ENCODE peak calls at places on chromosomes 3 and 15, in eight cellular contexts. One of them, this sample, is unnamed.
A peak's percentile ranks its signal among the peaks of the same experiment; 100 is the strongest.

GRCh38 chr3:63960048-63960711 is 48.0 kb upstream of the SCAANT1 start:
- DNase-seq in progenitor cell of endocrine pancreas: no peak
- DNase-seq in AG04450: no peak
- DNase-seq in AG09309: no peak
- DNase-seq in fibroblast of pulmonary artery: peak; percentile 77
- DNase-seq in right lobe of liver: no peak
- DNase-seq in kidney epithelial cell: no peak
- DNase-seq in brain microvascular endothelial cell: peak; percentile 62
- DNase-seq in this sample: no peak

GRCh38 chr3:194329566-194329965 is 21.6 kb downstream of the CPN2 start:
- DNase-seq in brain microvascular endothelial cell: no peak
- DNase-seq in right lobe of liver: no peak
- DNase-seq in kidney epithelial cell: no peak
- DNase-seq in progenitor cell of endocrine pancreas: no peak
- DNase-seq in fibroblast of pulmonary artery: no peak
- DNase-seq in AG04450: no peak
- DNase-seq in AG09309: no peak
- DNase-seq in this sample: no peak

GRCh38 chr15:90099072-90099867 is 3.0 kb downstream of the IDH2 start:
- DNase-seq in AG04450: no peak
- DNase-seq in progenitor cell of endocrine pancreas: no peak
- DNase-seq in AG09309: no peak
- DNase-seq in kidney epithelial cell: no peak
- DNase-seq in brain microvascular endothelial cell: no peak
- DNase-seq in fibroblast of pulmonary artery: no peak
- DNase-seq in right lobe of liver: peak; percentile 15
- DNase-seq in this sample: no peak

GRCh38 chr15:39360417-39360816 is 220.5 kb upstream of the THBS1 start:
- DNase-seq in AG04450: no peak
- DNase-seq in kidney epithelial cell: no peak
- DNase-seq in fibroblast of pulmonary artery: peak; percentile 22
- DNase-seq in progenitor cell of endocrine pancreas: no peak
- DNase-seq in right lobe of liver: no peak
- DNase-seq in brain microvascular endothelial cell: no peak
- DNase-seq in AG09309: no peak
- DNase-seq in this sample: no peak

GRCh38 chr3:150798122-150798618 is 35.2 kb upstream of the SIAH2 start:
- DNase-seq in AG04450: no peak
- DNase-seq in kidney epithelial cell: no peak
- DNase-seq in brain microvascular endothelial cell: no peak
- DNase-seq in right lobe of liver: no peak
- DNase-seq in AG09309: no peak
- DNase-seq in progenitor cell of endocrine pancreas: no peak
- DNase-seq in fibroblast of pulmonary artery: no peak
- DNase-seq in this sample: no peak

GRCh38 chr15:96477227-96477626 is 146.7 kb downstream of the NR2F2 start:
- DNase-seq in AG09309: no peak
- DNase-seq in progenitor cell of endocrine pancreas: no peak
- DNase-seq in AG04450: no peak
- DNase-seq in kidney epithelial cell: no peak
- DNase-seq in right lobe of liver: no peak
- DNase-seq in fibroblast of pulmonary artery: no peak
- DNase-seq in brain microvascular endothelial cell: no peak
- DNase-seq in this sample: no peak

GRCh38 chr3:171354049-171354705 is 106.0 kb downstream of the TNIK start:
- DNase-seq in AG04450: no peak
- DNase-seq in progenitor cell of endocrine pancreas: no peak
- DNase-seq in AG09309: no peak
- DNase-seq in right lobe of liver: no peak
- DNase-seq in kidney epithelial cell: no peak
- DNase-seq in fibroblast of pulmonary artery: no peak
- DNase-seq in brain microvascular endothelial cell: no peak
- DNase-seq in this sample: no peak

GRCh38 chr15:65833501-65834220 is 35.6 kb upstream of the RAB11A start:
- DNase-seq in fibroblast of pulmonary artery: no peak
- DNase-seq in AG04450: no peak
- DNase-seq in right lobe of liver: peak; percentile 71
- DNase-seq in brain microvascular endothelial cell: no peak
- DNase-seq in kidney epithelial cell: no peak
- DNase-seq in AG09309: no peak
- DNase-seq in progenitor cell of endocrine pancreas: no peak
- DNase-seq in this sample: no peak

GRCh38 chr3:186757686-186758220 is 25.6 kb upstream of the EIF4A2 start:
- DNase-seq in kidney epithelial cell: no peak
- DNase-seq in AG04450: no peak
- DNase-seq in AG09309: no peak
- DNase-seq in right lobe of liver: no peak
- DNase-seq in progenitor cell of endocrine pancreas: no peak
- DNase-seq in fibroblast of pulmonary artery: no peak
- DNase-seq in brain microvascular endothelial cell: no peak
- DNase-seq in this sample: no peak

GRCh38 chr15:36940636-36941285 is 159.6 kb downstream of the MEIS2 start:
- DNase-seq in AG09309: no peak
- DNase-seq in progenitor cell of endocrine pancreas: no peak
- DNase-seq in right lobe of liver: no peak
- DNase-seq in fibroblast of pulmonary artery: no peak
- DNase-seq in AG04450: no peak
- DNase-seq in brain microvascular endothelial cell: no peak
- DNase-seq in kidney epithelial cell: no peak
- DNase-seq in this sample: no peak

GRCh38 chr3:87225659-87226058 is 1.4 kb upstream of the CHMP2B start:
- DNase-seq in kidney epithelial cell: no peak
- DNase-seq in AG09309: no peak
- DNase-seq in fibroblast of pulmonary artery: peak; percentile 15
- DNase-seq in AG04450: no peak
- DNase-seq in right lobe of liver: no peak
- DNase-seq in progenitor cell of endocrine pancreas: no peak
- DNase-seq in brain microvascular endothelial cell: no peak
- DNase-seq in this sample: no peak

GRCh38 chr15:68431037-68431791 is 749 bp downstream of the ITGA11 start:
- DNase-seq in right lobe of liver: no peak
- DNase-seq in fibroblast of pulmonary artery: no peak
- DNase-seq in progenitor cell of endocrine pancreas: peak; percentile 20
- DNase-seq in AG09309: no peak
- DNase-seq in AG04450: no peak
- DNase-seq in brain microvascular endothelial cell: no peak
- DNase-seq in kidney epithelial cell: no peak
- DNase-seq in this sample: peak; percentile 35

GRCh38 chr3:53255360-53255774 is 455 bp downstream of the TKT start:
- DNase-seq in fibroblast of pulmonary artery: no peak
- DNase-seq in brain microvascular endothelial cell: no peak
- DNase-seq in right lobe of liver: peak; percentile 46
- DNase-seq in AG04450: no peak
- DNase-seq in kidney epithelial cell: no peak
- DNase-seq in AG09309: no peak
- DNase-seq in progenitor cell of endocrine pancreas: peak; percentile 15
- DNase-seq in this sample: no peak

GRCh38 chr3:132788299-132788698 is 66.1 kb upstream of the NPHP3 start:
- DNase-seq in AG09309: peak; percentile 58
- DNase-seq in progenitor cell of endocrine pancreas: no peak
- DNase-seq in right lobe of liver: no peak
- DNase-seq in fibroblast of pulmonary artery: peak; percentile 89
- DNase-seq in AG04450: peak; percentile 21
- DNase-seq in brain microvascular endothelial cell: peak; percentile 66
- DNase-seq in kidney epithelial cell: peak; percentile 41
- DNase-seq in this sample: no peak

GRCh38 chr3:63364495-63364894 is 86.4 kb downstream of the SYNPR start:
- DNase-seq in right lobe of liver: no peak
- DNase-seq in AG09309: peak; percentile 4
- DNase-seq in AG04450: no peak
- DNase-seq in brain microvascular endothelial cell: peak; percentile 52
- DNase-seq in kidney epithelial cell: no peak
- DNase-seq in fibroblast of pulmonary artery: peak; percentile 67
- DNase-seq in progenitor cell of endocrine pancreas: no peak
- DNase-seq in this sample: no peak

GRCh38 chr15:67803299-67803698 is 22.0 kb upstream of the SKOR1 start:
- DNase-seq in fibroblast of pulmonary artery: no peak
- DNase-seq in brain microvascular endothelial cell: no peak
- DNase-seq in AG09309: no peak
- DNase-seq in AG04450: no peak
- DNase-seq in progenitor cell of endocrine pancreas: no peak
- DNase-seq in right lobe of liver: no peak
- DNase-seq in kidney epithelial cell: no peak
- DNase-seq in this sample: no peak

GRCh38 chr3:42689421-42690014 is 4.2 kb downstream of the KLHL40 start:
- DNase-seq in right lobe of liver: no peak
- DNase-seq in fibroblast of pulmonary artery: no peak
- DNase-seq in progenitor cell of endocrine pancreas: no peak
- DNase-seq in AG09309: no peak
- DNase-seq in AG04450: no peak
- DNase-seq in kidney epithelial cell: no peak
- DNase-seq in brain microvascular endothelial cell: no peak
- DNase-seq in this sample: no peak

DNA sequence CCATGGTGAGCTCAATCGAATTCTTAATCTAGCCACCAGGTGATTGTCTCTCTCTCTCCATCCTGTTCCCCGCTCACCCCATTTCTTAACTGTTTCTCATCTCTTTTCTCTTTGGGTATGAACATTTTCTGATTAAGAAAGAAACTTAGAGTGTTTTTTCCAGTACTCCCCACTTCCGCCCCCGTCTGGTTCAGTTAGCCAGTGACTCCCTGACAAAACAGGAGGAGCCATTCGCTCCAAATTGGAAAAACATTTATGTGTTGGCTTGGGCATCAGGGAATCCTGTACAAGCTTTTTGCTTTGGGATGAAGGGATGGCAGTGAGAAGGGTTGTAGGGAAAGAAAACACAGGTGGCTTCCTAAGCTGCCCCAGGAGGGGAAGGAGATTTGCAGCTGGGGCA is 47.0 kb downstream of the BOC start:
- DNase-seq in AG09309: no peak
- DNase-seq in progenitor cell of endocrine pancreas: no peak
- DNase-seq in brain microvascular endothelial cell: no peak
- DNase-seq in kidney epithelial cell: no peak
- DNase-seq in right lobe of liver: no peak
- DNase-seq in AG04450: no peak
- DNase-seq in fibroblast of pulmonary artery: no peak
- DNase-seq in this sample: no peak
- TF ChIP-seq CTCF in AG09309: peak; percentile 45
- TF ChIP-seq CTCF in progenitor cell of endocrine pancreas: no peak
- TF ChIP-seq CTCF in brain microvascular endothelial cell: peak; percentile 28
- TF ChIP-seq CTCF in kidney epithelial cell: no peak
- TF ChIP-seq CTCF in right lobe of liver: no peak
- TF ChIP-seq CTCF in AG04450: no peak
- TF ChIP-seq CTCF in fibroblast of pulmonary artery: no peak
- TF ChIP-seq CTCF in this sample: no peak

GRCh38 chr3:57682284-57682683 is 10.6 kb downstream of the DENND6A start:
- DNase-seq in fibroblast of pulmonary artery: peak; percentile 14
- DNase-seq in progenitor cell of endocrine pancreas: no peak
- DNase-seq in AG04450: no peak
- DNase-seq in brain microvascular endothelial cell: peak; percentile 15
- DNase-seq in kidney epithelial cell: no peak
- DNase-seq in right lobe of liver: no peak
- DNase-seq in AG09309: no peak
- DNase-seq in this sample: no peak
- TF ChIP-seq CTCF in fibroblast of pulmonary artery: peak; percentile 11
- TF ChIP-seq CTCF in progenitor cell of endocrine pancreas: peak; percentile 39
- TF ChIP-seq CTCF in AG04450: peak; percentile 45
- TF ChIP-seq CTCF in brain microvascular endothelial cell: peak; percentile 26
- TF ChIP-seq CTCF in kidney epithelial cell: peak; percentile 18
- TF ChIP-seq CTCF in right lobe of liver: no peak
- TF ChIP-seq CTCF in AG09309: no peak
- TF ChIP-seq CTCF in this sample: peak; percentile 28

GRCh38 chr3:139043554-139044365 is 932 bp downstream of the PRR23C start:
- DNase-seq in AG04450: no peak
- DNase-seq in progenitor cell of endocrine pancreas: no peak
- DNase-seq in fibroblast of pulmonary artery: no peak
- DNase-seq in right lobe of liver: no peak
- DNase-seq in kidney epithelial cell: no peak
- DNase-seq in AG09309: no peak
- DNase-seq in brain microvascular endothelial cell: no peak
- DNase-seq in this sample: no peak

GRCh38 chr3:139044366-139045210 is at the start of gene PRR23C:
- DNase-seq in AG09309: no peak
- DNase-seq in AG04450: no peak
- DNase-seq in kidney epithelial cell: no peak
- DNase-seq in progenitor cell of endocrine pancreas: no peak
- DNase-seq in fibroblast of pulmonary artery: no peak
- DNase-seq in brain microvascular endothelial cell: no peak
- DNase-seq in right lobe of liver: no peak
- DNase-seq in this sample: no peak
- TF ChIP-seq CTCF in AG09309: peak; percentile 16
- TF ChIP-seq CTCF in AG04450: no peak
- TF ChIP-seq CTCF in kidney epithelial cell: peak; percentile 13
- TF ChIP-seq CTCF in progenitor cell of endocrine pancreas: no peak
- TF ChIP-seq CTCF in fibroblast of pulmonary artery: no peak
- TF ChIP-seq CTCF in brain microvascular endothelial cell: no peak
- TF ChIP-seq CTCF in right lobe of liver: no peak
- TF ChIP-seq CTCF in this sample: no peak

GRCh38 chr3:10287936-10288574 is 4.7 kb downstream of the GHRL start:
- DNase-seq in AG04450: no peak
- DNase-seq in fibroblast of pulmonary artery: no peak
- DNase-seq in brain microvascular endothelial cell: no peak
- DNase-seq in progenitor cell of endocrine pancreas: no peak
- DNase-seq in kidney epithelial cell: no peak
- DNase-seq in right lobe of liver: no peak
- DNase-seq in AG09309: no peak
- DNase-seq in this sample: no peak

GRCh38 chr3:10285307-10285706 is 7.4 kb downstream of the GHRL start:
- DNase-seq in kidney epithelial cell: no peak
- DNase-seq in brain microvascular endothelial cell: no peak
- DNase-seq in progenitor cell of endocrine pancreas: no peak
- DNase-seq in right lobe of liver: no peak
- DNase-seq in AG04450: no peak
- DNase-seq in AG09309: no peak
- DNase-seq in fibroblast of pulmonary artery: no peak
- DNase-seq in this sample: no peak

GRCh38 chr3:10285742-10286524 is 6.8 kb downstream of the GHRL start:
- DNase-seq in brain microvascular endothelial cell: no peak
- DNase-seq in fibroblast of pulmonary artery: no peak
- DNase-seq in AG09309: no peak
- DNase-seq in kidney epithelial cell: no peak
- DNase-seq in progenitor cell of endocrine pancreas: no peak
- DNase-seq in right lobe of liver: no peak
- DNase-seq in AG04450: no peak
- DNase-seq in this sample: no peak

GRCh38 chr3:10288575-10288960 is 4.2 kb downstream of the GHRL start:
- DNase-seq in right lobe of liver: no peak
- DNase-seq in kidney epithelial cell: no peak
- DNase-seq in AG04450: no peak
- DNase-seq in progenitor cell of endocrine pancreas: no peak
- DNase-seq in brain microvascular endothelial cell: no peak
- DNase-seq in fibroblast of pulmonary artery: no peak
- DNase-seq in AG09309: no peak
- DNase-seq in this sample: no peak

DNA sequence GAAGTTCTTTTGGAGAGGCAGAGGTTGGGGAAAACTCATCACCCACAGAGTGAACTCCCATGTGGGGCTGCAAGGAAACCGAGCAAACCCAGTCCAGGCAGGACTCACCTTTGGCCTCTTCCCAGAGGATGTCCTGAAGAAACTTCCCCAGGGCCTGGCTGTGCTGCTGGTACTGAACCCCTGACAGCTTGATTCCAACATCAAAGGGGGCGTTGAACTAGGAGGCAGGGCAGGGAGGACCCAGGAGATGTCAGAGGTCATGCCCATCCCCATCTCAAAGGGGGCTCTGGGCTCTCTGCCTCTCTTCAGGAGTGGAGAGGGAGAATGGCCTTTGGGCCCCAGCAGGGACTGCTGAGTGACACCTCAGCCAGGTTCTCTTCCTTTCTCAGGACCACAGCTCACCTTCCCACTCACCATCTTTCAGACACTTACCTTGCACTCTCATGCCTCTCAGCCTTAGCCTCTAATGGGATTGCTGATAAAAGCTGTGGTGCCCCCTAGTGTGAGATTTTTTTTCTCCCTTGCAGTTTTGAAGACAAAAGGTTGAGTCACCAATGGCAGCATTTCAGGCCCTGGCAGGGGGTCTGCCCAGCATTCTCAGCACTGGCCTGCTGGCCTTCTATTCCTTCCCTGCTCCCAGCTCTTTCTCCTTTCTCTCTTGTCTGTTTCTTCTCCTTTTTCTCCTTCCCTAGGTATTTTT is 6.0 kb downstream of the GHRL start:
- DNase-seq in right lobe of liver: no peak
- DNase-seq in brain microvascular endothelial cell: peak; percentile 46
- DNase-seq in kidney epithelial cell: no peak
- DNase-seq in AG04450: peak; percentile 24
- DNase-seq in fibroblast of pulmonary artery: peak; percentile 83
- DNase-seq in progenitor cell of endocrine pancreas: no peak
- DNase-seq in AG09309: peak; percentile 46
- DNase-seq in this sample: no peak
- TF ChIP-seq CTCF in right lobe of liver: no peak
- TF ChIP-seq CTCF in brain microvascular endothelial cell: peak; percentile 64
- TF ChIP-seq CTCF in kidney epithelial cell: no peak
- TF ChIP-seq CTCF in AG04450: peak; percentile 57
- TF ChIP-seq CTCF in fibroblast of pulmonary artery: peak; percentile 49
- TF ChIP-seq CTCF in progenitor cell of endocrine pancreas: no peak
- TF ChIP-seq CTCF in AG09309: peak; percentile 59
- TF ChIP-seq CTCF in this sample: no peak